ENCODE peak calls at places on chromosomes 5 and 9, in four cellular contexts. Y is stimulated activated CD8-positive, alpha-beta memory T cell treated with anti-CD3 and anti-CD28 coated beads, Interleukin-4, amount 100 ng/mL, for 1 hour; D is NCI-H1694 treated with DMSO at 0.1 percent for 48 hours; M is body of pancreas. H is an unnamed sample.

GRCh38 chr5:37900692-37901091 is 60.9 kb upstream of the GDNF start:
- DNase-seq in Y (no peak), D (no peak), M (peak), H (peak)

GRCh38 chr9:114924327-114924726 is 6.1 kb downstream of the TNFSF8 start:
- DNase-seq in Y (no peak), D (no peak), M (no peak), H (no peak)

GRCh38 chr9:96169488-96169887 is 132.5 kb downstream of the HSD17B3 start:
- DNase-seq in Y (no peak), D (no peak), M (peak), H (no peak)

GRCh38 chr5:177468329-177469058 is 4.9 kb downstream of the DBN1 start:
- DNase-seq in Y (no peak), D (no peak), M (no peak), H (no peak)

GRCh38 chr5:151570058-151570457 is 21.1 kb downstream of the FAT2 start:
- DNase-seq in Y (no peak), D (no peak), M (no peak), H (no peak)

GRCh38 chr9:29211681-29212589 is 1638.7 kb upstream of the C9orf72 start:
- DNase-seq in Y (peak), D (peak), M (peak), H (peak)

GRCh38 chr5:169804861-169805260 is 167.8 kb downstream of the DOCK2 start:
- DNase-seq in Y (no peak), D (no peak), M (no peak), H (no peak)

GRCh38 chr5:124655943-124656459 is 90.4 kb downstream of the ZNF608 start:
- DNase-seq in Y (no peak), D (peak), M (peak), H (peak)

GRCh38 chr5:7539571-7539970 is 143.6 kb downstream of the ADCY2 start:
- DNase-seq in Y (no peak), D (no peak), M (no peak), H (no peak)

GRCh38 chr9:71515103-71515502 is 253.2 kb downstream of the CEMIP2 start:
- DNase-seq in Y (no peak), D (no peak), M (no peak), H (no peak)

GRCh38 chr5:81808106-81808505 is 57.2 kb upstream of the SSBP2 start:
- DNase-seq in Y (no peak), D (no peak), M (no peak), H (no peak)

GRCh38 chr5:57298985-57299491 is 125.2 kb downstream of the GPBP1 start:
- DNase-seq in Y (no peak), D (peak), M (peak), H (peak)

GRCh38 chr5:149366169-149366750 is 8.4 kb downstream of the PCYOX1L start:
- DNase-seq in Y (no peak), D (no peak), M (no peak), H (no peak)

GRCh38 chr5:180238631-180239030 is 29.6 kb upstream of the RASGEF1C start:
- DNase-seq in Y (no peak), D (no peak), M (no peak), H (no peak)

GRCh38 chr5:96434201-96434645 is 1.2 kb upstream of the PCSK1 start:
- DNase-seq in Y (peak), D (no peak), M (peak), H (peak)

GRCh38 chr9:105911104-105911911 is 217.0 kb downstream of the TMEM38B start:
- DNase-seq in Y (no peak), D (no peak), M (no peak), H (no peak)

GRCh38 chr9:12719431-12719830 is 26.2 kb downstream of the TYRP1 start:
- DNase-seq in Y (no peak), D (peak), M (no peak), H (peak)

GRCh38 chr5:95565280-95565920 is 10.5 kb downstream of the ARSK start:
- DNase-seq in Y (no peak), D (no peak), M (no peak), H (no peak)

GRCh38 chr9:137429546-137429890 is 6.3 kb downstream of the NOXA1 start:
- DNase-seq in Y (no peak), D (no peak), M (no peak), H (no peak)

GRCh38 chr5:172885594-172886340 is 51.7 kb downstream of the ERGIC1 start:
- DNase-seq in Y (no peak), D (no peak), M (no peak), H (no peak)

GRCh38 chr9:38651400-38652042 is 31.1 kb upstream of the ANKRD18A start:
- DNase-seq in Y (no peak), D (no peak), M (no peak), H (no peak)

GRCh38 chr5:39494099-39494498 is 69.3 kb upstream of the DAB2 start:
- DNase-seq in Y (no peak), D (no peak), M (no peak), H (peak)

GRCh38 chr9:101126556-101126955 is 98.0 kb downstream of the PLPPR1 start:
- DNase-seq in Y (no peak), D (no peak), M (no peak), H (no peak)

GRCh38 chr5:110757118-110757729 is 18.4 kb downstream of the SLC25A46 start:
- DNase-seq in Y (no peak), D (peak), M (peak), H (peak)

GRCh38 chr9:114424126-114424525 is 36.3 kb upstream of the AKNA start:
- DNase-seq in Y (no peak), D (no peak), M (no peak), H (no peak)

GRCh38 chr9:113624721-113625120 is 161.2 kb downstream of the RGS3 start:
- DNase-seq in Y (no peak), D (no peak), M (no peak), H (no peak)

H was measured in NCI-H446.